ENCODE peak calls at places on chromosome 13, in six cellular contexts. O is HTR-8/SVneo, N is lower leg skin, T is nephron progenitor cell, D is A172, V is EH. H is an unnamed sample.

GRCh38 chr13:111862836-111863815 is 203.8 kb upstream of the SOX1 start:
- DNase-seq in O (no peak), N (no peak), T (no peak), D (no peak), V (no peak), H (no peak)

GRCh38 chr13:76349700-76350099 is 536.5 kb downstream of the KCTD12 start:
- DNase-seq in O (no peak), N (no peak), T (no peak), D (no peak), V (peak), H (no peak)

GRCh38 chr13:72886272-72887062 is 104.5 kb downstream of the PIBF1 start:
- DNase-seq in O (no peak), N (no peak), T (no peak), D (no peak), V (peak), H (no peak)

GRCh38 chr13:45456196-45456972 is 8.4 kb upstream of the COG3 start:
- DNase-seq in O (no peak), N (no peak), T (no peak), D (peak), V (peak), H (no peak)

GRCh38 chr13:50955807-50956206 is 46.2 kb downstream of the RNASEH2B start:
- DNase-seq in O (no peak), N (no peak), T (no peak), D (no peak), V (no peak), H (no peak)

GRCh38 chr13:64441740-64442139 is 2788.4 kb downstream of the PCDH9 start:
- DNase-seq in O (no peak), N (no peak), T (no peak), D (no peak), V (no peak), H (no peak)

GRCh38 chr13:76522083-76522755 is 364.0 kb downstream of the KCTD12 start:
- DNase-seq in O (no peak), N (no peak), T (no peak), D (no peak), V (peak), H (no peak)

GRCh38 chr13:32334676-32335075 is 19.4 kb downstream of the BRCA2 start:
- DNase-seq in O (no peak), N (no peak), T (no peak), D (no peak), V (peak), H (no peak)

GRCh38 chr13:92896842-92897241 is 329.8 kb upstream of the GPC6 start:
- DNase-seq in O (peak), N (no peak), T (no peak), D (peak), V (no peak), H (peak)

GRCh38 chr13:107138468-107138867 is 570.5 kb upstream of the ARGLU1 start:
- DNase-seq in O (no peak), N (no peak), T (no peak), D (no peak), V (no peak), H (no peak)

GRCh38 chr13:98158172-98158907 is 15.4 kb downstream of the FARP1 start:
- DNase-seq in O (no peak), N (no peak), T (no peak), D (no peak), V (no peak), H (no peak)

GRCh38 chr13:52787212-52787611 is 47.6 kb upstream of the CNMD start:
- DNase-seq in O (no peak), N (no peak), T (no peak), D (no peak), V (no peak), H (no peak)

GRCh38 chr13:102555914-102556553 is 40.8 kb upstream of the TPP2 start:
- DNase-seq in O (peak), N (no peak), T (no peak), D (peak), V (peak), H (peak)

H was measured in H4.